ENCODE peak calls at places on chromosomes 7 and 10, in six cellular contexts. C is naive thymus-derived CD8-positive, alpha-beta T cell; O is left cardiac atrium; D is LoVo; R is NCI-H1092; E is brain microvascular endothelial cell. I is an unnamed sample.

GRCh38 chr7:44221231-44221791 is 20.5 kb downstream of the YKT6 start:
- DNase-seq in C (no peak), O (no peak), D (no peak), R (no peak), E (no peak), I (peak)

GRCh38 chr7:111741811-111742240 is 179.5 kb upstream of the IMMP2L start:
- DNase-seq in C (no peak), O (peak), D (peak), R (peak), E (peak), I (peak)

GRCh38 chr10:71285986-71286385 is 33.1 kb upstream of the SLC29A3 start:
- DNase-seq in C (no peak), O (no peak), D (no peak), R (no peak), E (no peak), I (no peak)

GRCh38 chr7:101705327-101705726 is 76.2 kb upstream of the MYL10 start:
- DNase-seq in C (no peak), O (no peak), D (no peak), R (no peak), E (no peak), I (no peak)

GRCh38 chr7:51108134-51108533 is 208.5 kb downstream of the COBL start:
- DNase-seq in C (no peak), O (no peak), D (no peak), R (no peak), E (no peak), I (no peak)

GRCh38 chr7:9657257-9657656 is 1223.8 kb downstream of the NXPH1 start:
- DNase-seq in C (no peak), O (no peak), D (no peak), R (no peak), E (no peak), I (no peak)

GRCh38 chr10:103890194-103890658 is 27.8 kb downstream of the STN1 start:
- DNase-seq in C (no peak), O (peak), D (peak), R (no peak), E (no peak), I (peak)

GRCh38 chr10:25036381-25036780 is 20.0 kb downstream of the THNSL1 start:
- DNase-seq in C (no peak), O (no peak), D (no peak), R (no peak), E (no peak), I (no peak)

GRCh38 chr7:6205921-6206660 is 66.3 kb downstream of the CYTH3 start:
- DNase-seq in C (no peak), O (no peak), D (no peak), R (no peak), E (no peak), I (no peak)

GRCh38 chr7:1431644-1432380 is 27.5 kb downstream of the MICALL2 start:
- DNase-seq in C (no peak), O (no peak), D (no peak), R (no peak), E (no peak), I (no peak)

GRCh38 chr10:68109312-68109711 is at the start of gene MYPN:
- DNase-seq in C (no peak), O (no peak), D (no peak), R (no peak), E (no peak), I (no peak)

GRCh38 chr10:72086466-72087391 is 1.6 kb downstream of the SPOCK2 start:
- DNase-seq in C (peak), O (peak), D (no peak), R (no peak), E (no peak), I (no peak)

GRCh38 chr7:77657427-77658331 is 38.6 kb upstream of the RSBN1L start:
- DNase-seq in C (no peak), O (no peak), D (peak), R (peak), E (no peak), I (peak)

GRCh38 chr10:106660550-106660949 is 504.0 kb downstream of the SORCS1 start:
- DNase-seq in C (no peak), O (no peak), D (no peak), R (no peak), E (no peak), I (no peak)

GRCh38 chr7:18020138-18020715 is 7.4 kb downstream of the PRPS1L1 start:
- DNase-seq in C (no peak), O (no peak), D (peak), R (no peak), E (no peak), I (peak)

GRCh38 chr10:7610651-7611389 is 55.9 kb downstream of the ITIH5 start:
- DNase-seq in C (no peak), O (peak), D (peak), R (no peak), E (no peak), I (peak)

GRCh38 chr10:44513592-44513991 is 128.7 kb upstream of the CXCL12 start:
- DNase-seq in C (no peak), O (no peak), D (no peak), R (no peak), E (peak), I (peak)

GRCh38 chr7:152619027-152619739 is 56.8 kb downstream of the XRCC2 start:
- DNase-seq in C (no peak), O (no peak), D (no peak), R (no peak), E (no peak), I (no peak)

GRCh38 chr7:47600199-47601118 is 18.5 kb upstream of the TNS3 start:
- DNase-seq in C (no peak), O (no peak), D (no peak), R (no peak), E (peak), I (peak)

GRCh38 chr7:157568785-157569584 is 232.2 kb downstream of the DNAJB6 start:
- DNase-seq in C (peak), O (peak), D (no peak), R (peak), E (peak), I (peak)

GRCh38 chr10:79490400-79491081 is 21.8 kb upstream of the EIF5AL1 start:
- DNase-seq in C (no peak), O (peak), D (no peak), R (no peak), E (no peak), I (no peak)

GRCh38 chr10:3136763-3137611 is 35.6 kb downstream of the PITRM1 start:
- DNase-seq in C (no peak), O (peak), D (no peak), R (no peak), E (no peak), I (no peak)

GRCh38 chr7:104136561-104136960 is 71.3 kb downstream of the ORC5 start:
- DNase-seq in C (no peak), O (no peak), D (no peak), R (no peak), E (no peak), I (no peak)

GRCh38 chr10:86498608-86499007 is 23.0 kb downstream of the WAPL start:
- DNase-seq in C (no peak), O (no peak), D (no peak), R (no peak), E (no peak), I (no peak)

GRCh38 chr7:139739863-139740597 is 37.8 kb downstream of the HIPK2 start:
- DNase-seq in C (no peak), O (peak), D (no peak), R (peak), E (no peak), I (no peak)

GRCh38 chr10:130901311-130902165 is 410.0 kb downstream of the TCERG1L start:
- DNase-seq in C (no peak), O (no peak), D (no peak), R (no peak), E (no peak), I (no peak)

GRCh38 chr7:17371656-17372524 is 73.4 kb downstream of the AHR start:
- DNase-seq in C (no peak), O (no peak), D (peak), R (no peak), E (peak), I (peak)